ENCODE peak calls at places on chromosomes 6 and 20, in six cellular contexts. Z is IMR-90, X is colonic mucosa, U is hypothalamus, J is pancreas, T is Right ventricle myocardium superior. A is an unnamed sample.

GRCh38 chr20:46923550-46923949 is 28.9 kb downstream of the EYA2 start:
- DNase-seq in Z (no peak), X (no peak), U (no peak), J (no peak), T (no peak), A (no peak)

GRCh38 chr20:18314786-18315406 is 26.6 kb downstream of the ZNF133 start:
- DNase-seq in Z (peak), X (no peak), U (no peak), J (no peak), T (no peak), A (peak)

GRCh38 chr6:64376394-64376793 is 740.8 kb downstream of the PHF3 start:
- DNase-seq in Z (no peak), X (no peak), U (no peak), J (no peak), T (no peak), A (no peak)

GRCh38 chr6:169156108-169156821 is 97.4 kb downstream of the THBS2 start:
- DNase-seq in Z (peak), X (no peak), U (no peak), J (no peak), T (no peak), A (no peak)

GRCh38 chr20:62382306-62383198 is 4.4 kb upstream of the RPS21 start:
- DNase-seq in Z (peak), X (peak), U (peak), J (peak), T (peak), A (peak)

GRCh38 chr6:39590994-39591393 is 134.2 kb downstream of the KIF6 start:
- DNase-seq in Z (no peak), X (no peak), U (no peak), J (no peak), T (no peak), A (no peak)

GRCh38 chr6:89559487-89559886 is 79.1 kb downstream of the LYRM2 start:
- DNase-seq in Z (no peak), X (no peak), U (no peak), J (no peak), T (no peak), A (peak)

GRCh38 chr20:3786126-3786484 is 435 bp downstream of the CENPB start:
- DNase-seq in Z (peak), X (no peak), U (peak), J (peak), T (peak), A (peak)

GRCh38 chr6:51855310-51856082 is 231.9 kb downstream of the PKHD1 start:
- DNase-seq in Z (peak), X (peak), U (no peak), J (no peak), T (no peak), A (peak)

GRCh38 chr6:17311595-17312311 is 30.6 kb downstream of the RBM24 start:
- DNase-seq in Z (peak), X (no peak), U (no peak), J (no peak), T (no peak), A (peak)

GRCh38 chr6:11828185-11828897 is 49.7 kb upstream of the ADTRP start:
- DNase-seq in Z (peak), X (no peak), U (no peak), J (no peak), T (no peak), A (no peak)

GRCh38 chr6:69007781-69008180 is 372.7 kb downstream of the ADGRB3 start:
- DNase-seq in Z (no peak), X (no peak), U (no peak), J (no peak), T (no peak), A (no peak)

GRCh38 chr6:130666796-130667195 is 160.4 kb upstream of the SMLR1 start:
- DNase-seq in Z (no peak), X (no peak), U (no peak), J (no peak), T (no peak), A (no peak)

GRCh38 chr6:165272585-165272984 is 36.8 kb downstream of the C6orf118 start:
- DNase-seq in Z (no peak), X (no peak), U (no peak), J (no peak), T (no peak), A (no peak)